ENCODE peak calls at places on chromosomes 16 and 17, in four cellular contexts. S is AG10803; V is HFFc6; U is CD4-positive, alpha-beta T cell. D is an unnamed sample.

GRCh38 chr16:57536306-57537193 is at the start of gene CCDC102A:
- DNase-seq in U (peak; percentile 29), V (no peak), S (peak; percentile 30), D (no peak)

GRCh38 chr16:88508376-88508867 is 55.3 kb downstream of the ZFPM1 start:
- DNase-seq in S (no peak), U (no peak), V (no peak), D (no peak)

GRCh38 chr16:84453061-84453752 is 51.3 kb downstream of the MEAK7 start:
- DNase-seq in V (no peak), U (no peak), S (no peak), D (no peak)

GRCh38 chr16:57579361-57579665 is 36.9 kb downstream of the ADGRG5 start:
- DNase-seq in V (no peak), U (no peak), S (no peak), D (no peak)

GRCh38 chr16:81175325-81175891 is 63.1 kb upstream of the BCO1 start:
- DNase-seq in U (no peak), V (peak; percentile 71), S (peak; percentile 60), D (no peak)

GRCh38 chr17:81160306-81160705 is 5.0 kb upstream of the PVALEF start:
- DNase-seq in U (no peak), V (no peak), S (no peak), D (no peak)

GRCh38 chr16:82183004-82183397 is 13.0 kb upstream of the MPHOSPH6 start:
- DNase-seq in U (no peak), V (no peak), S (no peak), D (no peak)

GRCh38 chr17:50872710-50873424 is 6.7 kb upstream of the TOB1 start:
- DNase-seq in S (peak; percentile 89), U (peak; percentile 49), V (peak; percentile 16), D (no peak)

GRCh38 chr17:27845264-27846041 is 45.1 kb upstream of the NOS2 start:
- DNase-seq in U (no peak), S (no peak), V (no peak), D (no peak)

GRCh38 chr17:77724876-77725615 is 233.5 kb upstream of the TNRC6C start:
- DNase-seq in S (no peak), V (no peak), U (no peak), D (no peak)

GRCh38 chr16:85635545-85636140 is 22.5 kb downstream of the GSE1 start:
- DNase-seq in V (no peak), U (no peak), S (no peak), D (no peak)

GRCh38 chr17:17941015-17941414 is 31.2 kb downstream of the TOM1L2 start:
- DNase-seq in U (no peak), V (no peak), S (no peak), D (no peak)

GRCh38 chr16:85199069-85199725 is 86.9 kb upstream of the CIBAR2 start:
- DNase-seq in S (peak; percentile 81), U (no peak), V (peak; percentile 70), D (no peak)

GRCh38 chr16:66273644-66274334 is 92.7 kb upstream of the CDH5 start:
- DNase-seq in V (peak; percentile 42), S (peak; percentile 53), U (no peak), D (no peak)

GRCh38 chr16:70695351-70696070 is 9.7 kb upstream of the MTSS2 start:
- DNase-seq in V (no peak), U (no peak), S (peak; percentile 49), D (no peak)

GRCh38 chr16:56565023-56565477 is at the start of gene MT4:
- DNase-seq in U (no peak), S (no peak), V (no peak), D (no peak)

GRCh38 chr16:23316232-23316631 is 14.1 kb downstream of the SCNN1B start:
- DNase-seq in S (no peak), V (no peak), U (no peak), D (no peak)

GRCh38 chr17:58184308-58184985 is 8.1 kb upstream of the EPX start:
- DNase-seq in S (peak; percentile 17), V (peak; percentile 25), U (no peak), D (no peak)

GRCh38 chr16:80744856-80745255 is 59.5 kb downstream of the CDYL2 start:
- DNase-seq in S (no peak), U (no peak), V (no peak), D (no peak)

GRCh38 chr17:56914641-56915263 is 903 bp upstream of the TRIM25 start:
- DNase-seq in V (no peak), U (no peak), S (no peak), D (no peak)

GRCh38 chr17:32483451-32484019 is 3.3 kb upstream of the CDK5R1 start:
- DNase-seq in U (peak; percentile 48), S (peak; percentile 82), V (peak; percentile 61), D (no peak)

GRCh38 chr17:80263253-80264047 is 2.8 kb downstream of the RNF213 start:
- DNase-seq in V (peak; percentile 67), S (peak; percentile 87), U (peak; percentile 81), D (no peak)

GRCh38 chr16:27223226-27223610 is 19.9 kb downstream of the KDM8 start:
- DNase-seq in S (no peak), U (no peak), V (no peak), D (no peak)

GRCh38 chr16:2237552-2238395 is 1.5 kb downstream of the DNASE1L2 start:
- DNase-seq in V (no peak), U (no peak), S (no peak), D (no peak)

GRCh38 chr16:11005611-11005975 is 61.2 kb downstream of the CLEC16A start:
- DNase-seq in U (no peak), S (peak; percentile 65), V (peak; percentile 31), D (no peak)

GRCh38 chr17:57723427-57724037 is 21.6 kb downstream of the CCDC182 start:
- DNase-seq in S (no peak), V (no peak), U (no peak), D (no peak)

GRCh38 chr17:39144414-39144813 is 7.0 kb downstream of the PLXDC1 start:
- DNase-seq in U (no peak), S (peak; percentile 96), V (peak; percentile 76), D (peak; percentile 45)

GRCh38 chr17:39141294-39141693 is 10.1 kb downstream of the PLXDC1 start:
- DNase-seq in V (no peak), S (no peak), U (no peak), D (no peak)

GRCh38 chr17:39141915-39142664 is 9.3 kb downstream of the PLXDC1 start:
- DNase-seq in S (no peak), U (no peak), V (no peak), D (no peak)

GRCh38 chr17:39145143-39145542 is 6.3 kb downstream of the PLXDC1 start:
- DNase-seq in S (no peak), V (no peak), U (no peak), D (no peak)

GRCh38 chr17:39143552-39144093 is 7.8 kb downstream of the PLXDC1 start:
- DNase-seq in S (peak; percentile 38), V (no peak), U (no peak), D (no peak)
- TF ChIP-seq CTCF in S (no peak), V (no peak), U (no peak), D (no peak)

GRCh38 chr16:4529085-4530060 is 9.2 kb downstream of the CDIP1 start:
- DNase-seq in S (no peak), V (peak; percentile 7), U (no peak), D (no peak)
- TF ChIP-seq CTCF in S (no peak), V (peak; percentile 15), U (no peak), D (no peak)

DNA sequence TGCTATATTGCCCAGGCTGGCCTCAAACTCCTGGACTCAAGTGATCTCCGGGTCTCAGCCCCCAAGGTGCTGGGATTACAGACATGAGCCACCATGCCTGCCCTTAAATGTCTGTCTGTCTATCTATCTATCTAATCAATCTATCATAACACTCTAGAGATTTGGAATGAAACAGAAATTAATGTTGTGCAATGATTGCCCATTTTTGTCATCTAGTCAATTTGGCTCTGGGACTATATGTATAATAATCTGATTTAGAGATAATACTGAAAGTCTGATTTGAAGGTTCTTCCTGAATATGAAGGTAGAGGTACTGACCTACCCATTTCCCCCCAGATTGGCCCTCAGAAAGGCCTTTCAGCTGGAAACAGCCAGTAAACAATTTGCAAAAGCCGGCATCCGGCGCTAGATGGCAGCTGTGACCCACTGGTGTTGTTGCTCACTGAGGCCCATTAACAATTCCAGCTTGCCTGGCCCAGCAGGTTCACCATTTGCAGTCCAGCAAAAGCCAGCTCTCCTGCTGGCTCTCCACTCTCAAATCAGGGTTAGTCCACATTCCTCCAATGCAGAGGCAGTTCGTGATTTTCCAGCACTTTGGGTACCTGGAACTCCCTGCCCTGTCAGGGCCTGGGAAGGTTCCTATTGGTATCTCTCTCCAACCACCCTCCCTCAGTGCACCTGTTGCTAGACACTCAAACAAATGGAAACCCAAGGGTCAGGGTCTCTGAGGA is 22.9 kb upstream of the C16orf87 start:
- DNase-seq in V (peak; percentile 59), S (peak; percentile 65), U (peak; percentile 32), D (peak; percentile 81)
- TF ChIP-seq CTCF in V (peak; percentile 84), S (peak; percentile 92), U (peak; percentile 61), D (peak; percentile 51)

GRCh38 chr17:42438600-42439567 is 15.8 kb upstream of the CAVIN1 start:
- DNase-seq in V (no peak), U (peak; percentile 40), S (peak; percentile 31), D (no peak)
- TF ChIP-seq CTCF in V (peak; percentile 74), U (peak; percentile 57), S (peak; percentile 52), D (no peak)

DNA sequence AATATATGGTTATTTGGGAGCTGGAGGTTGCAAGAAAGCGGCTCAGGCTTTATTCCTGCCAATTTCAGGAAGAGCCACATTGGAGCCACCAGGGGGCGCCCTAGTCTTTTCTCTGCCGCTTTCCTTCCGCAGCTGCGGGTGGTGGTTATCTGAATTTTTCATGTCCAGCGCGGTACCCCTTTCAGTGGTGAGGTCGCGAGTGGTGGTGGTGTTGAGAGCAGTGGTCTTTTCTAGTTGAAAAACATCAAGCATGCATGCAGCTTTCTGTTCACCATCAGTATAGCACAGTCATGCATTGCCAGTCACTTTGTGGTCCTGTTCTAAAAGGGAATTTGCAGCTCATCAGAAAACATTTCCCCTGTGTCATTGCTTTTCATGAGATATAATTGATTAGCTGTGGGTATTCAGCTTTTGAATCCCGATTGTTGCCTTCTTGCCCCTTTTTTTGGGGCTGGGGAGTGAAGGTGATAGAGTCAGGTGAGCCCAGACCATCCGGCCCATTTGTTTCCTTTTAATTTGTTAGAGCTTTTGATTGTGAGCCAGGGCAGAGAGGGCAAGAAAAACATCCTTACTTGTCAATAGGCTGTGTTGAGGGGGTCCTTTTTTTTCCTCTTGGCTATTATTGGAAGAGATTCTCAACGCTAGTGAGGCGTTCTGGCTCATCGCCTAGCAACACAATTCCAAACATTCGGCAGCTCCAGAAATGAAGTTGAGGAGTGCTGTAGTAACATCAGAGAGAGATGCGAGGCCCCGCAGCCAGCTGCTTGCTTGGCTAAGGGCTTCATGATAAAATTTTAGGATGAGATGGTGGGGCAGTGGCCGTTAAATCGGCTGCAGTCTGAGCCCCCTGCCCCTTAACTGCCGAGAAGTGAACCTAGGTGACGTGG is 119.0 kb downstream of the SNX29 start:
- DNase-seq in U (peak; percentile 48), V (peak; percentile 32), S (peak; percentile 76), D (peak; percentile 78)
- TF ChIP-seq CTCF in U (peak; percentile 94), V (peak; percentile 98), S (peak; percentile 92), D (peak; percentile 97)

DNA sequence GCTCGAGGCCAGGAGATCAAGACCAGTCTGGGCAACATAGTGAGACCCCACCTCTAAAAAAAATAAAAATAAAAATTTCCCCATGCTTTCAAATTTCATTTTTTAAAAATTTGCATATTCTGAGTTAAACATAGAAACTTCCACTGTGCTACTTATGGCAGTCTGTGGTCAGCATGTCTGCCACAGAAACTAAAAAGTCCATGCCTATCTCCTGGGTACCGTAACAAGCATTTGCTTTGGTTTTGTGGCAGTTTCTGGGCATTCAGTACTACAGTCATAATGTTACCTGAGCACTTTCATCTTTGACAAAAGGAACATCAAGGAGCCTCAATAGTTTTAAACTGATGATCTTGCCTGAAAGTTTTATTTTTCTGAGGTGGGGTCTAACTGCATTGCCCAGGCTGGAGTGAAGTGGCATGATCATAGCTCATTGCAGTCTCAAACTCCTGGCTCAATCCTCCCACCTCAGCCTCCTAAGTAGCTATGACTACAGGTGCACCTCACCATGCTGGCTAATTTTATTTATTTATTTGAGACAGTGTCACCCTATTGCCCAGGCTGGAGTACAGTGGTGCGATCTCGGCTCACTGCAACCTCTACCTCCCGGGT is 13.2 kb upstream of the ITGA2B start:
- DNase-seq in S (no peak), U (no peak), V (no peak), D (no peak)
- TF ChIP-seq CTCF in S (no peak), U (no peak), V (no peak), D (no peak)